ENCODE peak calls at places on chromosomes 6 and 20, in four cellular contexts. I is mesothelial cell of epicardium, Y is cardiac fibroblast, K is pancreas. W is an unnamed sample.

GRCh38 chr20:63682384-63683139 is 13.9 kb upstream of the TNFRSF6B start:
- DNase-seq in K (no peak), Y (peak; percentile 98), I (no peak), W (no peak)

GRCh38 chr20:9514461-9515210 is at the start of gene LAMP5:
- DNase-seq in K (no peak), Y (no peak), I (peak; percentile 57), W (no peak)

GRCh38 chr6:140956567-140957306 is 1176.0 kb upstream of the GJE1 start:
- DNase-seq in Y (peak; percentile 46), K (no peak), I (no peak), W (no peak)

GRCh38 chr6:49939993-49940498 is 23.9 kb downstream of the DEFB114 start:
- DNase-seq in K (no peak), I (no peak), Y (no peak), W (no peak)

GRCh38 chr6:50305660-50306059 is 255.9 kb upstream of the DEFB112 start:
- DNase-seq in K (no peak), Y (no peak), I (no peak), W (no peak)

GRCh38 chr6:113755449-113756289 is 101.5 kb upstream of the MARCKS start:
- DNase-seq in Y (no peak), K (no peak), I (no peak), W (peak; percentile 25)

GRCh38 chr20:32168184-32168910 is 39.2 kb downstream of the PLAGL2 start:
- DNase-seq in Y (no peak), I (no peak), K (no peak), W (no peak)

GRCh38 chr6:9112548-9112947 is 677.2 kb upstream of the SLC35B3 start:
- DNase-seq in K (no peak), I (no peak), Y (no peak), W (no peak)

GRCh38 chr6:97919631-97920030 is 636.6 kb upstream of the MMS22L start:
- DNase-seq in K (no peak), I (no peak), Y (no peak), W (no peak)

GRCh38 chr20:23187759-23188158 is 101.6 kb upstream of the CD93 start:
- DNase-seq in K (peak; percentile 80), I (no peak), Y (no peak), W (no peak)

DNA sequence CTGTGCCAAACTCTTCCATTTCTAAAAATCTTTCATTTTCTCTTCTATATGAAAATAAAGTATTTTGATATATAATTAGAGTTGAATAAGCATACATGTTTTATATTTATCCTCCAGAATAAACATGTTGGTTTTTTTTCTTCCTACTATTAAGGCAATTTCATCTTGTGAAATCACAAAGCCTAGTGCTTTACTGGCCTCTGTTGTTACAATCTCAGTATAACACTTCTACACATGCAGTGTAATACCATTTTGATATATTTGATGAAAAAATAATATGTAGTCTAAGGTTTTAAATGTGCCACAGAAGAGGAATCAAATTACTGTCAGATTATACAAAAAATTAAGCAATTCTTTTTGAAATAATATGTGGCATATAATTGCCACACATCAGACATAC is 225.3 kb upstream of the MANEA start:
- DNase-seq in Y (peak; percentile 21), I (no peak), K (no peak), W (no peak)
- TF ChIP-seq CTCF in Y (peak; percentile 3), I (no peak), K (no peak), W (no peak)

GRCh38 chr6:1474205-1474604 is 84.8 kb downstream of the FOXF2 start:
- DNase-seq in K (no peak), I (no peak), Y (no peak), W (no peak)
- TF ChIP-seq CTCF in K (no peak), I (no peak), Y (no peak), W (no peak)

GRCh38 chr6:168650686-168651085 is 209.7 kb downstream of the SMOC2 start:
- DNase-seq in I (no peak), Y (no peak), K (peak; percentile 59), W (no peak)

GRCh38 chr6:168649209-168649608 is 208.2 kb downstream of the SMOC2 start:
- DNase-seq in K (no peak), Y (no peak), I (no peak), W (no peak)

GRCh38 chr6:168648730-168649129 is 207.7 kb downstream of the SMOC2 start:
- DNase-seq in I (no peak), K (no peak), Y (no peak), W (no peak)

GRCh38 chr6:168647271-168647670 is 206.3 kb downstream of the SMOC2 start:
- DNase-seq in K (no peak), Y (no peak), I (no peak), W (no peak)

GRCh38 chr6:168648240-168648639 is 207.3 kb downstream of the SMOC2 start:
- DNase-seq in Y (no peak), I (no peak), K (peak; percentile 40), W (no peak)
- TF ChIP-seq CTCF in Y (no peak), I (no peak), K (no peak), W (no peak)

GRCh38 chr6:28969129-28969528 is 36.0 kb downstream of the ZNF311 start:
- DNase-seq in K (no peak), Y (no peak), I (no peak), W (no peak)
- TF ChIP-seq CTCF in K (no peak), Y (peak; percentile 4), I (no peak), W (no peak)

GRCh38 chr6:75124085-75124484 is 81.8 kb downstream of the COL12A1 start:
- DNase-seq in I (no peak), K (no peak), Y (no peak), W (no peak)
- TF ChIP-seq CTCF in I (no peak), K (no peak), Y (no peak), W (no peak)

GRCh38 chr6:139927236-139927635 is 552.8 kb upstream of the CITED2 start:
- DNase-seq in Y (peak; percentile 85), K (no peak), I (no peak), W (no peak)
- TF ChIP-seq CTCF in Y (peak; percentile 20), K (no peak), I (no peak), W (no peak)

DNA sequence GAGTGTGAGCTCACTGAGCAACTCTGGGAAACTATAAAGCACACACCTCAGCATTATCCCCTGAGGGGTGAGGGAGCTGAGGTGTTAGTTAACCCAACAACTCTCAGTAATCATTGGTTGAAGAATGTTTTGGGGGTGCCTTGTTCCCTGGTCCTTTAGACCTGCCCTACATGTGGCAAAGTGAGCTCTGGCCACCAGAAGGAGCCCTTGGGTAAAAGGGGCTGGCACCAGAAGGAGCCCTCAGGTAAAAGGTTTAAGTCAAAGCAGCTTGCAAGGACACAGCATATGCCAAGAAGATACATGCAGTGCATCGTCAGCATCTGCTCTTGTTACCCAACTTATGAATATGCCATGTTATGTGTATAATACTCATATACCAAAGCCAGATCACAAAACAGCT is 1081.7 kb downstream of the KIF16B start:
- DNase-seq in I (no peak), K (no peak), Y (no peak), W (no peak)
- TF ChIP-seq CTCF in I (no peak), K (no peak), Y (no peak), W (no peak)

W was measured in activated B cell treated with CpG ODN at 0.5 μM for 24 hours.